ENCODE peak calls at places on chromosomes 1 and 21, in nine cellular contexts. N is psoas muscle, T is endodermal cell, A is RWPE2, Z is heart right ventricle, B is lung, O is GM12878, W is cardiac muscle cell, S is heart left ventricle. M is an unnamed sample.
A peak's percentile ranks its signal among the peaks of the same experiment; 100 is the strongest.

GRCh38 chr1:182129398-182129797 is 67.9 kb upstream of the ZNF648 start:
- DNase-seq in N (no peak), A (no peak), T (no peak), O (no peak), W (no peak), Z (no peak), S (no peak), B (no peak), M (no peak)

GRCh38 chr1:165883056-165883455 is 55.6 kb downstream of the UCK2 start:
- DNase-seq in O (no peak), B (no peak), T (no peak), N (no peak), W (no peak), A (no peak), Z (no peak), S (no peak), M (no peak)

GRCh38 chr1:102219463-102219862 is 222.7 kb upstream of the OLFM3 start:
- DNase-seq in B (no peak), W (no peak), T (no peak), S (no peak), A (no peak), Z (no peak), O (no peak), N (no peak), M (no peak)

GRCh38 chr1:241827308-241827707 is 20.7 kb upstream of the EXO1 start:
- DNase-seq in Z (peak; percentile 11), T (no peak), B (no peak), N (no peak), O (no peak), S (no peak), W (no peak), A (no peak), M (no peak)

GRCh38 chr1:37410815-37411214 is 63.6 kb upstream of the ZC3H12A start:
- DNase-seq in T (peak; percentile 93), S (no peak), Z (peak; percentile 13), N (no peak), W (peak; percentile 39), O (no peak), A (no peak), B (no peak), M (no peak)

GRCh38 chr1:203992440-203992839 is 80.5 kb upstream of the SOX13 start:
- DNase-seq in O (no peak), A (no peak), T (no peak), B (no peak), S (no peak), Z (no peak), N (no peak), W (peak; percentile 38), M (no peak)

GRCh38 chr1:79262745-79263258 is 256.3 kb upstream of the ADGRL4 start:
- DNase-seq in S (no peak), B (no peak), W (peak; percentile 2), A (no peak), N (no peak), O (no peak), Z (no peak), T (peak; percentile 72), M (no peak)

GRCh38 chr1:93253471-93253870 is 72.9 kb downstream of the CCDC18 start:
- DNase-seq in T (no peak), B (no peak), S (no peak), Z (no peak), W (peak; percentile 29), A (no peak), N (no peak), O (no peak), M (no peak)

GRCh38 chr1:31027693-31028526 is 37.6 kb downstream of the PUM1 start:
- DNase-seq in T (no peak), W (no peak), S (no peak), N (no peak), Z (no peak), O (no peak), A (no peak), B (no peak), M (no peak)

GRCh38 chr1:75999034-75999433 is 66.8 kb upstream of the ASB17 start:
- DNase-seq in W (no peak), O (no peak), B (no peak), S (no peak), N (no peak), T (no peak), A (no peak), Z (no peak), M (no peak)

GRCh38 chr1:35559317-35559944 is 1.8 kb downstream of the NCDN start:
- DNase-seq in A (no peak), N (no peak), O (no peak), B (no peak), T (no peak), W (no peak), Z (no peak), S (no peak), M (peak; percentile 45)

GRCh38 chr1:187630653-187631380 is 802.1 kb downstream of the PLA2G4A start:
- DNase-seq in B (no peak), T (peak; percentile 74), Z (no peak), O (no peak), A (no peak), W (no peak), N (no peak), S (no peak), M (no peak)

GRCh38 chr21:32426066-32426465 is 13.6 kb downstream of the EVA1C start:
- DNase-seq in O (no peak), W (peak; percentile 33), A (no peak), Z (no peak), S (no peak), T (no peak), B (no peak), N (no peak), M (no peak)

GRCh38 chr1:76352741-76353435 is 278.3 kb downstream of the ST6GALNAC3 start:
- DNase-seq in S (no peak), T (no peak), A (no peak), W (no peak), B (no peak), N (no peak), O (no peak), Z (no peak), M (no peak)

GRCh38 chr21:45211661-45212060 is 76.0 kb downstream of the POFUT2 start:
- DNase-seq in O (no peak), A (no peak), W (no peak), N (no peak), S (no peak), T (no peak), Z (no peak), B (no peak), M (no peak)

GRCh38 chr1:161119379-161120061 is 1.6 kb downstream of the NIT1 start:
- DNase-seq in T (peak; percentile 85), Z (no peak), W (peak; percentile 82), B (no peak), O (no peak), N (no peak), A (no peak), S (no peak), M (peak; percentile 90)

GRCh38 chr1:119605686-119606085 is 42.4 kb downstream of the ZNF697 start:
- DNase-seq in Z (no peak), N (no peak), A (no peak), B (no peak), T (no peak), O (no peak), W (no peak), S (no peak), M (no peak)

DNA sequence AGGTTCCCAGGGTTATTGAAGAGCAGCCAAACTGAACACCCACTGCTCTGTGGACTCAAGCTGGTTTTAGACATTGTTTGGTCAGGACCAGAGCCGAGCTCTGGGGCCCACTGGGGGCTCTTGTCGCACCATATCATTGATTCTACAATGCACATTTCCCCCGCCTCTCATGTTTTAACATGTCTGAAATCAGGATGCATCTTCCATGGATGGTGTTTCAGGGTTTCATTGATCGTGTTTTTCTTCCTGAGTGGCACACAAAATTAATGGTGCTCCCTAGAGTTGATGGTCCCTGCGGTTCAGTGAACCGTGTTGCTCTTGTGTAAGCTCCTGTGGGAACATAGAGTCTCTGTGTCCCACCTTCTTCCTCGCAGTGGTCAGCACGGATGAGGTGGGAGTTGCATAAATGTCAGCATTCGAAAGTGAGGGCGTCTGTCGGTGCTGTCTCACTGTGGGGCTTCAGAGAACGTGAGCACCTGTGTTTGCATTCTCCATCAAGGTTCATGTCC is 38.3 kb downstream of the GALNT2 start:
- DNase-seq in A (no peak), N (no peak), T (no peak), W (no peak), S (no peak), Z (no peak), O (no peak), B (no peak), M (no peak)
- H3K4me1 ChIP-seq in A (peaks cover 29% of the 10 kb centered on the region), N (peaks cover 66% of the 10 kb centered on the region), T (peaks cover 10% of the 10 kb centered on the region), W (peaks cover 41% of the 10 kb centered on the region), S (peaks cover 43% of the 10 kb centered on the region), Z (peaks cover 30% of the 10 kb centered on the region), O (peaks cover 55% of the 10 kb centered on the region), B (peaks cover 14% of the 10 kb centered on the region), M (peaks cover 43% of the 10 kb centered on the region)

GRCh38 chr1:115829023-115829674 is 11.8 kb downstream of the NHLH2 start:
- DNase-seq in Z (peak; percentile 17), W (peak; percentile 87), B (no peak), N (peak; percentile 17), A (peak; percentile 78), T (peak; percentile 66), O (no peak), S (peak; percentile 42), M (no peak)
- H3K27me3 ChIP-seq in Z (peaks cover 61% of the 10 kb centered on the region), W (peaks cover 9% of the 10 kb centered on the region), B (no peaks in the 10 kb centered on the region), N (peaks cover 2% of the 10 kb centered on the region), A (no peaks in the 10 kb centered on the region), T (no peaks in the 10 kb centered on the region), O (peaks cover 6% of the 10 kb centered on the region), S (no peaks in the 10 kb centered on the region), M (peaks cover 9% of the 10 kb centered on the region)

GRCh38 chr1:162571696-162572095 is 10.2 kb downstream of the UAP1 start:
- DNase-seq in A (no peak), Z (no peak), N (no peak), O (no peak), S (no peak), T (no peak), B (no peak), W (no peak), M (no peak)
- H3K4me1 ChIP-seq in A (peaks cover 6% of the 10 kb centered on the region), Z (no peaks in the 10 kb centered on the region), N (peaks cover 13% of the 10 kb centered on the region), O (no peaks in the 10 kb centered on the region), S (peaks cover 21% of the 10 kb centered on the region), T (peaks cover 7% of the 10 kb centered on the region), B (peaks cover 6% of the 10 kb centered on the region), W (peaks cover 8% of the 10 kb centered on the region), M (no peaks in the 10 kb centered on the region)

GRCh38 chr1:3051270-3052268 is 17.4 kb upstream of the PRDM16 start:
- DNase-seq in T (peak; percentile 5), O (no peak), N (no peak), S (no peak), A (no peak), W (no peak), B (no peak), Z (no peak), M (no peak)

GRCh38 chr1:3053986-3054385 is 15.0 kb upstream of the PRDM16 start:
- DNase-seq in B (no peak), S (no peak), Z (no peak), T (peak; percentile 13), A (no peak), N (no peak), W (no peak), O (no peak), M (no peak)

GRCh38 chr1:3053366-3053980 is 15.5 kb upstream of the PRDM16 start:
- DNase-seq in A (no peak), S (no peak), Z (no peak), T (peak; percentile 17), N (no peak), O (no peak), B (no peak), W (no peak), M (no peak)

GRCh38 chr1:3050603-3051002 is 18.4 kb upstream of the PRDM16 start:
- DNase-seq in Z (no peak), N (no peak), W (no peak), A (no peak), B (no peak), S (no peak), T (peak; percentile 8), O (no peak), M (no peak)

GRCh38 chr1:3052501-3052900 is 16.5 kb upstream of the PRDM16 start:
- DNase-seq in W (no peak), B (no peak), S (no peak), Z (no peak), T (peak; percentile 8), O (no peak), N (no peak), A (peak; percentile 41), M (no peak)
- H3K27me3 ChIP-seq in W (no peaks in the 10 kb centered on the region), B (no peaks in the 10 kb centered on the region), S (no peaks in the 10 kb centered on the region), Z (peaks cover 20% of the 10 kb centered on the region), T (peaks cover 9% of the 10 kb centered on the region), O (no peaks in the 10 kb centered on the region), N (peaks cover 14% of the 10 kb centered on the region), A (peaks cover 6% of the 10 kb centered on the region), M (no peaks in the 10 kb centered on the region)